ENCODE peak calls at places on chromosomes 13 and 19, in four cellular contexts. One of them, this sample, is unnamed.

GRCh38 chr13:33235078-33235477 is 50.5 kb downstream of the STARD13 start:
- DNase-seq in BJ: no peak
- DNase-seq in GM12864: no peak
- DNase-seq in fibroblast of lung: peak; percentile 65
- DNase-seq in this sample: no peak

GRCh38 chr13:69168436-69168835 is 939.2 kb upstream of the ATXN8OS start:
- DNase-seq in BJ: no peak
- DNase-seq in GM12864: no peak
- DNase-seq in fibroblast of lung: no peak
- DNase-seq in this sample: no peak

GRCh38 chr13:67366533-67366932 is 136.4 kb upstream of the PCDH9 start:
- DNase-seq in BJ: no peak
- DNase-seq in GM12864: no peak
- DNase-seq in fibroblast of lung: peak; percentile 14
- DNase-seq in this sample: no peak

GRCh38 chr13:72403396-72404010 is 323.9 kb downstream of the MZT1 start:
- DNase-seq in BJ: no peak
- DNase-seq in GM12864: no peak
- DNase-seq in fibroblast of lung: peak; percentile 78
- DNase-seq in this sample: no peak

GRCh38 chr13:46743191-46743590 is 53.8 kb downstream of the ESD start:
- DNase-seq in fibroblast of lung: peak; percentile 61
- DNase-seq in GM12864: no peak
- DNase-seq in BJ: no peak
- DNase-seq in this sample: no peak

GRCh38 chr19:18742324-18742723 is 48.8 kb downstream of the COMP start:
- DNase-seq in GM12864: no peak
- DNase-seq in BJ: no peak
- DNase-seq in fibroblast of lung: no peak
- DNase-seq in this sample: no peak

GRCh38 chr13:38763446-38764381 is 76.8 kb downstream of the FREM2 start:
- DNase-seq in fibroblast of lung: peak; percentile 38
- DNase-seq in GM12864: no peak
- DNase-seq in BJ: no peak
- DNase-seq in this sample: no peak

GRCh38 chr13:113787694-113788093 is 28.7 kb downstream of the TMEM255B start:
- DNase-seq in GM12864: no peak
- DNase-seq in fibroblast of lung: no peak
- DNase-seq in BJ: no peak
- DNase-seq in this sample: no peak

GRCh38 chr19:6767357-6768235 is at the start of gene SH2D3A:
- DNase-seq in fibroblast of lung: peak; percentile 11
- DNase-seq in BJ: no peak
- DNase-seq in GM12864: peak; percentile 90
- DNase-seq in this sample: no peak

GRCh38 chr13:109389456-109389855 is 396.9 kb downstream of the IRS2 start:
- DNase-seq in BJ: no peak
- DNase-seq in fibroblast of lung: peak; percentile 68
- DNase-seq in GM12864: no peak
- DNase-seq in this sample: no peak

GRCh38 chr19:29431332-29431731 is 94.5 kb upstream of the VSTM2B start:
- DNase-seq in BJ: no peak
- DNase-seq in fibroblast of lung: no peak
- DNase-seq in GM12864: no peak
- DNase-seq in this sample: no peak
- H3K4me3 ChIP-seq in BJ: no peak overlapping the region
- H3K4me3 ChIP-seq in fibroblast of lung: no peak overlapping the region
- H3K4me3 ChIP-seq in GM12864: no peak overlapping the region
- H3K4me3 ChIP-seq in this sample: no peak overlapping the region

DNA sequence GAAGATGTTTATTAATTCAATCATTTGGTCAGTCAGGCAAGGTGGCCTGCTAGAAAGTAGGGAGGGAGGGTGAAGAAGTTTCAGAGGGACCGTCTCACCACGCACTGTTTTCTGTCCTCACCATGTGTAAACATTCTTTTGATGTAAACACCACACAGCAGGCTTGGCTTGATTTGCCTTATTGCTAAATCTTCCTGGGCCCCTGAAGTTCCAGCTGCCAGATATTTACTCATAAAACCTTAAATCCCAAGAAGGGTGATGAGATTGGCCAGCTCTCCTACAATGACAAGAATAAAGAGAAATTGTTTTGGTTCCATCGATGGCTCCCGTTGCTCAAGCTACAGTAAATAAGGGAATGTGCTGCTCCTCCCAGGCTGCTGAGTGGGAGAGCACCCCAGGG is 198.2 kb upstream of the TMTC4 start:
- DNase-seq in GM12864: no peak
- DNase-seq in BJ: no peak
- DNase-seq in fibroblast of lung: no peak
- DNase-seq in this sample: no peak
- TF ChIP-seq CTCF in GM12864: no peak
- TF ChIP-seq CTCF in BJ: no peak
- TF ChIP-seq CTCF in fibroblast of lung: no peak
- TF ChIP-seq CTCF in this sample: no peak

DNA sequence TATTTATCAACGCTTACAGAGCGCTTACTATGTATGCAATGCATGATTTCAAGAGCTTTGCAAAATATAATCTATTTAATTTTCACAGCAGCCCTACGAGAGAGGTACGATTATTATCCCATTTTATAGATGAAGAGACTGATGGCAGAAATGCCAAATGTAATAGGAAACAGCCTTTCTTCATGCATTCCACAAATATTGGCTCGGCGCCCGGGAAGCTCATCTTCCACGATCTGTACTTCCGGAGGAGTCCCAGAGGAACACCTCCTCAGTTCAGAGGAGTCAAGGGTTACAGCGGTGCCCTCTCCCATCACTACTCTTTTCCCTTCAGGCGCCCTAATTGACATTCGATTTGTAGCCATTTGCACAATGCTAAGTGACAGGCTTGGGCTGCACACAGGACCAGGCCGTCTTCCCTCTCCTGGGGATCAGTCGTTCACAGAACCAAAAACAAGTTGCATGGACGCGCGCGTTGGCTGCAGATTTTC is 1.1 kb upstream of the ARHGAP35 start:
- DNase-seq in fibroblast of lung: no peak
- DNase-seq in BJ: no peak
- DNase-seq in GM12864: no peak
- DNase-seq in this sample: no peak
- H3K4me3 ChIP-seq in fibroblast of lung: peak overlapping the region; percentile 65
- H3K4me3 ChIP-seq in BJ: peak overlapping the region; percentile 37
- H3K4me3 ChIP-seq in GM12864: peak overlapping the region; percentile 91
- H3K4me3 ChIP-seq in this sample: peak overlapping the region; percentile 29

GRCh38 chr19:32676186-32676894 is 692 bp downstream of the RGS9BP start:
- DNase-seq in GM12864: no peak
- DNase-seq in fibroblast of lung: no peak
- DNase-seq in BJ: no peak
- DNase-seq in this sample: no peak
- TF ChIP-seq CTCF in GM12864: no peak
- TF ChIP-seq CTCF in fibroblast of lung: no peak
- TF ChIP-seq CTCF in BJ: no peak
- TF ChIP-seq CTCF in this sample: no peak

GRCh38 chr19:49133621-49134454 is 14.5 kb downstream of the PPFIA3 start:
- DNase-seq in fibroblast of lung: peak; percentile 20
- DNase-seq in GM12864: no peak
- DNase-seq in BJ: peak; percentile 30
- DNase-seq in this sample: no peak
- H3K4me3 ChIP-seq in fibroblast of lung: peak overlapping the region; percentile 25
- H3K4me3 ChIP-seq in GM12864: no peak overlapping the region
- H3K4me3 ChIP-seq in BJ: peak overlapping the region; percentile 30
- H3K4me3 ChIP-seq in this sample: no peak overlapping the region

GRCh38 chr19:8307400-8307964 is 676 bp downstream of the CD320 start:
- DNase-seq in BJ: no peak
- DNase-seq in GM12864: no peak
- DNase-seq in fibroblast of lung: no peak
- DNase-seq in this sample: no peak
- TF ChIP-seq CTCF in BJ: no peak
- TF ChIP-seq CTCF in GM12864: peak; percentile 16
- TF ChIP-seq CTCF in fibroblast of lung: no peak
- TF ChIP-seq CTCF in this sample: no peak

DNA sequence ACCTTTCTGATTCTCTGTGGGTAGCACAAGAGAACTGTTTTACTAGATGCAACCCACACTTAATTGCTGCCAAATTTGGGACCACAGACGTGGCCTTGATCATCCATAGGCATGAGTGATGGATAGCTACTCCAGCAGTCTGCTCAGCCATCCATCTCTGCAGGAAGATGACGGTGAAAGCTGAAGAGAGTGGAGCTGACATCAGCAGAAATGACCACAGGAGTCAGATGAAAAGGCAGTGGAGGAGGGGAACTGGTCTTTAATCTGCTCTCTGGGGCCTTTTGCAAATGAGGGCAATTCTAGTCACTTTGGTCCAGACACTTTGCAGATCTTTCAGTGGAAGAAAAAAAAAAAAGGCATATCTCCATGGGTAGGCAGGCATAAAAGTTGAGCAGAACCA is 281.5 kb upstream of the OBI1 start:
- DNase-seq in fibroblast of lung: no peak
- DNase-seq in GM12864: no peak
- DNase-seq in BJ: no peak
- DNase-seq in this sample: no peak
- H3K4me3 ChIP-seq in fibroblast of lung: no peak overlapping the region
- H3K4me3 ChIP-seq in GM12864: no peak overlapping the region
- H3K4me3 ChIP-seq in BJ: no peak overlapping the region
- H3K4me3 ChIP-seq in this sample: no peak overlapping the region

GRCh38 chr13:25633108-25633507 is 261.3 kb downstream of the ATP8A2 start:
- DNase-seq in fibroblast of lung: peak; percentile 13
- DNase-seq in GM12864: no peak
- DNase-seq in BJ: no peak
- DNase-seq in this sample: no peak
- TF ChIP-seq CTCF in fibroblast of lung: no peak
- TF ChIP-seq CTCF in GM12864: no peak
- TF ChIP-seq CTCF in BJ: no peak
- TF ChIP-seq CTCF in this sample: no peak

DNA sequence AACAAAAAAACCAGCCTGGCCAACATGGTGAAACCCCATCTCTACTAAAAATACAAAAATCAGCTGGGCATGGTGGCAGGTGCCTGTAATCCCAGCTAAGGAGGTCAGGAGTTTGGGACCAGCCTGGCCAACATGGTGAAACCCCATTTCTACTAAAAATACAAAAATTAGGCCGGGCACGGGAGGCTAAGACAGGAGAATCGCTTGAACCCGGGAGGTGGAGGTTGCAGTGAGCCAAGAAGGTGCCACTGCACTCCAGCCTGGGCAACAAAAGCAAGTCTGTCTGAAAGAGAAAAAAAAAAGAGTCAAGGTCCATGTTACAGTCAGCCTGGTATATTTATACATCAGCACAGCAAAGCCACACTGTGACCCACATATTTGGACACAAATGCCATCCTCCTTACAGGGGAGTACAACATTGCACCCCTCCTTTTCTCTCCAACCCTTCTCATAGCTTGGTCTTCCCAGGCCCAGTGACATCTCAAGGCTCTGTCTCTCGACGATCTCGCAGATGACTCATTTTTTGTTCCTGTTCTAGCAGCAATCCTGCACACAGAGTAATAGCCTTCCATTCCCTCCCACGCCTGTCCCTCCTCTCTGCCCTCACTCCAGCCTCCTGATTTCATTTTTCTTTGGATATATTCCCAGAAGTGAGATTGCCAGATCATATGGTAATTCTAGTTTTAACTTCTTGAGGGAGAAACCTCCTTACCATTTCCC is 21.0 kb upstream of the DPP9 start:
- DNase-seq in BJ: peak; percentile 70
- DNase-seq in GM12864: no peak
- DNase-seq in fibroblast of lung: peak; percentile 94
- DNase-seq in this sample: peak; percentile 78
- H3K4me3 ChIP-seq in BJ: no peak overlapping the region
- H3K4me3 ChIP-seq in GM12864: no peak overlapping the region
- H3K4me3 ChIP-seq in fibroblast of lung: no peak overlapping the region
- H3K4me3 ChIP-seq in this sample: no peak overlapping the region

GRCh38 chr19:9498183-9498902 is at the start of gene ZNF560:
- DNase-seq in BJ: no peak
- DNase-seq in fibroblast of lung: peak; percentile 21
- DNase-seq in GM12864: no peak
- DNase-seq in this sample: no peak
- TF ChIP-seq CTCF in BJ: peak; percentile 47
- TF ChIP-seq CTCF in fibroblast of lung: peak; percentile 58
- TF ChIP-seq CTCF in GM12864: peak; percentile 20
- TF ChIP-seq CTCF in this sample: peak; percentile 51

This sample was measured in AG09309.